ENCODE peak calls at places on chromosomes 7 and 10, in ten cellular contexts. X is HFF-Myc; U is fibroblast of pulmonary artery; Y is lung; Q is uterus; A is HL-60; I is A549; W is CD8-positive, alpha-beta T cell; J is neural progenitor cell; L is H1. C is an unnamed sample.

GRCh38 chr7:157023589-157023905 is 13.1 kb upstream of the MNX1 start:
- DNase-seq in L (no peak), J (no peak), Q (no peak), W (no peak), I (no peak), Y (no peak), X (no peak), A (no peak), U (no peak), C (no peak)

GRCh38 chr10:105287970-105288369 is 646.9 kb downstream of the SORCS3 start:
- DNase-seq in W (no peak), U (no peak), Y (no peak), X (no peak), I (no peak), J (no peak), A (no peak), L (no peak), Q (no peak), C (no peak)

GRCh38 chr10:132532174-132532573 is 5.4 kb upstream of the INPP5A start:
- DNase-seq in U (no peak), J (no peak), I (no peak), W (no peak), Q (no peak), X (no peak), L (no peak), A (no peak), Y (no peak), C (no peak)

GRCh38 chr10:776772-777171 is 87.3 kb upstream of the DIP2C start:
- DNase-seq in I (no peak), Y (no peak), J (no peak), L (no peak), A (no peak), X (no peak), W (no peak), Q (no peak), U (no peak), C (no peak)

GRCh38 chr10:94500063-94500462 is 45.5 kb upstream of the HELLS start:
- DNase-seq in U (peak), J (peak), L (no peak), Q (no peak), W (no peak), X (no peak), Y (no peak), A (no peak), I (no peak), C (no peak)

GRCh38 chr7:37117261-37117660 is 331.4 kb downstream of the ELMO1 start:
- DNase-seq in U (no peak), Y (no peak), X (no peak), W (no peak), J (peak), L (no peak), A (no peak), Q (no peak), I (no peak), C (no peak)

GRCh38 chr10:80443531-80443974 is 10.6 kb upstream of the TSPAN14 start:
- DNase-seq in I (no peak), Y (no peak), Q (no peak), L (no peak), A (no peak), J (no peak), W (no peak), X (peak), U (peak), C (no peak)

GRCh38 chr7:159147687-159148086 is 3.0 kb upstream of the VIPR2 start:
- DNase-seq in J (no peak), Y (no peak), W (no peak), Q (no peak), X (no peak), A (no peak), L (no peak), U (no peak), I (no peak), C (no peak)

GRCh38 chr10:31278279-31278941 is 40.6 kb upstream of the ZEB1 start:
- DNase-seq in J (no peak), Q (no peak), U (peak), I (no peak), Y (no peak), W (no peak), A (no peak), L (no peak), X (no peak), C (no peak)

GRCh38 chr7:131039355-131039762 is 288.3 kb upstream of the MKLN1 start:
- DNase-seq in A (no peak), L (no peak), X (no peak), I (no peak), W (no peak), Q (no peak), J (no peak), U (peak), Y (no peak), C (no peak)

GRCh38 chr7:42454006-42454405 is 217.0 kb upstream of the GLI3 start:
- DNase-seq in L (no peak), I (no peak), A (no peak), W (no peak), Q (peak), X (peak), J (no peak), Y (no peak), U (no peak), C (no peak)

GRCh38 chr7:56287429-56288138 is 171.4 kb upstream of the NUPR2 start:
- DNase-seq in J (no peak), U (no peak), Y (no peak), X (no peak), Q (no peak), A (no peak), W (no peak), I (no peak), L (no peak), C (no peak)

GRCh38 chr7:22430457-22430856 is 69.5 kb downstream of the STEAP1B start:
- DNase-seq in Y (no peak), J (no peak), L (no peak), Q (no peak), X (no peak), U (peak), A (no peak), I (no peak), W (no peak), C (no peak)

GRCh38 chr7:80127412-80128150 is 7.0 kb upstream of the GNAI1 start:
- DNase-seq in X (no peak), W (no peak), U (no peak), Y (no peak), L (no peak), Q (no peak), A (no peak), J (peak), I (no peak), C (no peak)

GRCh38 chr7:13117103-13117502 is 429.7 kb downstream of the ARL4A start:
- DNase-seq in Q (no peak), J (peak), L (no peak), Y (no peak), X (no peak), W (no peak), A (no peak), I (peak), U (peak), C (no peak)

GRCh38 chr7:151420144-151420543 is 10.3 kb upstream of the WDR86 start:
- DNase-seq in Q (no peak), Y (no peak), A (no peak), L (no peak), U (no peak), J (no peak), I (no peak), X (no peak), W (no peak), C (no peak)

GRCh38 chr7:25519962-25520562 is 291.8 kb upstream of the NPVF start:
- DNase-seq in A (no peak), J (no peak), Q (no peak), W (no peak), I (no peak), L (no peak), Y (no peak), U (no peak), X (no peak), C (no peak)

GRCh38 chr7:20269726-20270125 is 52.5 kb upstream of the MACC1 start:
- DNase-seq in X (no peak), U (peak), J (no peak), Q (no peak), Y (no peak), W (no peak), A (no peak), I (no peak), L (no peak), C (no peak)

GRCh38 chr10:35372329-35372728 is 36.0 kb downstream of the CCNY start:
- DNase-seq in I (no peak), W (no peak), U (peak), L (no peak), J (no peak), A (no peak), Y (peak), X (no peak), Q (peak), C (no peak)

GRCh38 chr7:23687011-23687410 is 7.0 kb downstream of the FAM221A start:
- DNase-seq in W (no peak), I (no peak), Q (no peak), J (no peak), A (no peak), L (no peak), X (no peak), U (no peak), Y (no peak), C (no peak)

GRCh38 chr7:2982831-2983230 is 60.8 kb downstream of the CARD11 start:
- DNase-seq in Y (no peak), L (no peak), I (no peak), Q (no peak), X (no peak), A (no peak), W (peak), U (no peak), J (no peak), C (no peak)

GRCh38 chr10:48627984-48628609 is 23.2 kb upstream of the ARHGAP22 start:
- DNase-seq in X (peak), L (no peak), Q (no peak), A (no peak), I (no peak), W (no peak), Y (peak), J (no peak), U (no peak), C (no peak)

GRCh38 chr10:105989995-105990394 is 1174.5 kb downstream of the SORCS1 start:
- DNase-seq in X (no peak), Q (no peak), Y (no peak), I (no peak), W (no peak), L (no peak), U (no peak), A (no peak), J (no peak), C (no peak)

GRCh38 chr10:52890281-52890680 is 117.7 kb upstream of the MBL2 start:
- DNase-seq in U (no peak), Q (no peak), X (no peak), W (peak), A (no peak), L (no peak), I (no peak), Y (no peak), J (no peak), C (no peak)
- H3K4me3 ChIP-seq in U (no peak), Q (no peak), X (no peak), W (no peak), A (no peak), L (no peak), I (no peak), Y (no peak), J (no peak), C (no peak)

DNA sequence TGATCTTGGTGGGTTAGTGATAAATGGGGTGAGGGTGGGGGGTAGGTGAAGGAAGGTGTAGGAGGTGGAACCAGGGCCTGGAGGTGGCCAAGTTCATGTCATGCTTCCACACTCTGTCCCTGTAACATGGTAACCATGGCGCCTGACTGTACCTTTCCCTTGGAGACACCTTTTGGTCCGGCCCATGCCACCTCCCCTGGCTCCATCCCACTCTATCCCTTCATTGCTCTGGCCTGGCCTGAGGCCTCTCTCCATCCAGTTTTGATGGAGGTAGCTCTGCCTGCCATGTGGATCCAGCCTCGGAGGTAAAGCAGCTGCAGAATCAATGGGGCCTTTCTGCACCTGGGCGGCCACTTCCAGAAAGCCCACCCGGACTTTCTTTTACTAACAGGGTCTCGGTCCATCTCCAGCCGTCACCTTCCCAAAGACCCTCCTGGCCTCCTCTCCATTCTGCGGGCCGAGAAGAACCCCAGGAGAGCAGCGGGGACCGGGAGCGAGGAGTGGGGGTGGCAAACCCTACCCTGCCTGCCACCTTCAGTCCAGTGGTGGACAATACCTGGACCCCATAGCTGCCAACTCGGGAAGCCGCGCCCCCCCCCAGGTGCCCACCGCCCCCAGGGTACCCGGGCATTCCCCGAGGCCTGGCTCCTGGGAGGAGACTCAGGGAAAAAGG is 504 bp upstream of the TRRAP start:
- DNase-seq in Q (no peak), W (no peak), J (no peak), A (no peak), Y (no peak), U (no peak), L (no peak), I (no peak), X (no peak), C (no peak)
- TF ChIP-seq CTCF in Q (no peak), W (no peak), J (no peak), A (no peak), Y (no peak), U (no peak), L (no peak), I (no peak), X (no peak), C (no peak)

GRCh38 chr10:18401416-18402195 is 249.8 kb downstream of the NSUN6 start:
- DNase-seq in Y (no peak), A (no peak), L (no peak), U (no peak), X (no peak), Q (no peak), I (no peak), J (no peak), W (no peak), C (no peak)
- H3K4me3 ChIP-seq in Y (no peak), A (no peak), L (no peak), U (no peak), X (no peak), Q (no peak), I (no peak), J (no peak), W (no peak), C (no peak)

GRCh38 chr10:121662945-121663917 is 65.0 kb upstream of the FGFR2 start:
- DNase-seq in U (no peak), Y (no peak), L (peak), A (no peak), W (no peak), Q (no peak), I (peak), X (no peak), J (peak), C (no peak)
- TF ChIP-seq CTCF in U (no peak), Y (no peak), L (peak), A (peak), W (no peak), Q (no peak), I (no peak), X (peak), J (peak), C (peak)

DNA sequence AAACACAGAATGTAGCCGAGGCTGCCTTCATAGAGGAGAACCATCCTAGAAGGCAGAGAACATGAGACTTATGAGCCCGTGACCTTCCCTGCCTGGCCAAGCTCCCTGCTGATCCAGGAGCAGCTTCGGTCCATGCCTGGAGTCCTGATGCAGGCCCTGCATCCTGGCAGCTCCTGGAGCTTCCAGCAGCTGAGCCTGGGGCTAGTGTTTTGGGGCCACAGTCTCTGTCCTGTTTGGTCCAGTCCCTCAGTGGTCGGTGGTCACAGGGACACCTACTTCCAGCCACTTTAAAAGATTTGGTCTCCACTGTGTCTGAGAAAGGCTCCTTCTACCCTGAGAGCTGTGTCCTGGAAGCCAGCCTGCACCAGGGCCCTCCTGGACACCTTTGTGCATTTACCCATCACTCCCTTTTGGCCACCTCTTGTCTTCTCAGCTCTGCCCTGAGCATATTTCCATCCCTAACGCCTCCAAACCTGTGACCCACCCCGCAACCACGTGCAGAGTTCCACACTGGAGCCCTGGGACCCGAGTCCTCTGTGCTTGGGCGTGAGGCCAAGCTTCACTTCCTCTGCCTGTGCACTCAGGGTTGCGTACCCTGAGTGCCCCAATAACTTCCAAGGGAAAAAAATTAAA is 315.2 kb upstream of the ZNF32 start:
- DNase-seq in L (peak), I (no peak), X (no peak), A (no peak), U (no peak), W (no peak), J (no peak), Q (no peak), Y (peak), C (no peak)
- H3K4me3 ChIP-seq in L (no peak), I (no peak), X (no peak), A (no peak), U (no peak), W (no peak), J (no peak), Q (no peak), Y (no peak), C (no peak)

GRCh38 chr7:31476073-31476745 is 37.7 kb upstream of the ITPRID1 start:
- DNase-seq in I (peak), A (no peak), Y (no peak), Q (no peak), L (no peak), U (no peak), J (no peak), W (no peak), X (no peak), C (no peak)
- TF ChIP-seq CTCF in I (peak), A (no peak), Y (no peak), Q (no peak), L (no peak), U (no peak), J (no peak), W (no peak), X (no peak), C (no peak)

DNA sequence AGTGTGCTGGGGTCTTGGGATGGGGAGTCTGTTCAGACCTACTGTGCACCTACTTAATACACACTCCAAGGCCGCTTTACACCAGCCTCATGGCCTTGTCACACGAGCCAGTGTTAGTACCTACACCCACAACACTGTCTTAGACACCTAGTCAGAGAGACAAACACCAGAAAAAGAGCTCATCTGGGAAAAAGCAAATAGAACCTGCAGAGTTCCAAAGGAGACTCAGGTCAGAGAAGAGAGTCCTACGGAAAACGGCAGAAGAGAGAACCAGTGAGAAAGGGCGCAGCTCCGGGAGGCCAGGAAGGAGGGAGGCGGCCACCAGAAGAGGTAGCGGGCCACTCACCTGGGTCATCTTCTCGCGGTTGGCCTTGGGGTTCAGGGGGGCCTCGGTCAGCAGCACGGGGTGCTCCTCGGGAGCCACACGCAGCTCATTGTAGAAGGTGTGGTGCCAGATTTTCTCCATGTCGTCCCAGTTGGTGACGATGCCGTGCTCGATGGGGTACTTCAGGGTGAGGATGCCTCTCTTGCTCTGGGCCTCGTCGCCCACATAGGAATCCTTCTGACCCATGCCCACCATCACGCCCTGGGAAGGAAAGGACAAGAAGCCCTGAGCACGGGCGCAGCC is 105.3 kb upstream of the TNRC18 start:
- DNase-seq in X (no peak), I (no peak), J (no peak), U (no peak), L (no peak), W (no peak), Q (no peak), Y (no peak), A (no peak), C (no peak)
- H3K4me3 ChIP-seq in X (peak), I (peak), J (peak), U (peak), L (peak), W (peak), Q (peak), Y (peak), A (peak), C (peak)

GRCh38 chr10:92751534-92751811 is 61.7 kb downstream of the HHEX start:
- DNase-seq in A (no peak), U (no peak), X (no peak), W (no peak), L (no peak), I (no peak), Q (no peak), Y (no peak), J (no peak), C (no peak)

GRCh38 chr10:92750788-92751533 is 61.2 kb downstream of the HHEX start:
- DNase-seq in U (peak), A (no peak), Y (no peak), X (no peak), J (peak), I (no peak), W (no peak), L (no peak), Q (no peak), C (no peak)

GRCh38 chr10:92747066-92747465 is 57.3 kb downstream of the HHEX start:
- DNase-seq in X (no peak), I (no peak), J (no peak), L (no peak), Q (no peak), Y (no peak), U (no peak), W (no peak), A (no peak), C (no peak)

GRCh38 chr10:92751827-92752226 is 62.1 kb downstream of the HHEX start:
- DNase-seq in J (no peak), Y (no peak), Q (no peak), L (no peak), U (no peak), X (no peak), A (no peak), I (no peak), W (no peak), C (no peak)

DNA sequence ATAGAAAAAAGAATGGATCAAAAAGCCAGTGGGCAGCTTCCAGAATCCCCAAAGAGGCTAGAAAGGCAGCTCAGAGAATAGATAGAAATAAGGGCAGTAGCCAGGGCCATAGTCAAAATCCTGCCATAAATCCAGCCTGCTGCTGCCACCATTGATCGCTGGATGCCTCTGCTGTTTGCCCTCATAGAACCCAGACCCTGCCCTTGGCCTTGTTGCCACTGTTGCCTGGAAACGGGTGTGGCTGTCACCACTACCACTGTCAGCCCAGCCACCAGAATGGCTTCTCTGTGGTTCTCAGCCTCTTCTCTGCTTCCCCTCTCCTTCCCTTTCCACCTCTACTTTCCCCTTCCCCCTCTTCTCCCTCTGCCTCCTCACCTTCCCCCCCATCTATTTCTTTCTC is 57.8 kb downstream of the HHEX start:
- DNase-seq in Q (no peak), A (peak), Y (no peak), J (no peak), I (no peak), L (no peak), W (peak), U (no peak), X (no peak), C (no peak)
- TF ChIP-seq CTCF in Q (no peak), A (no peak), Y (no peak), J (no peak), I (no peak), L (no peak), W (no peak), U (no peak), X (no peak), C (no peak)